ENCODE peak calls at places on chromosome 6, in five cellular contexts. One of them, this sample, is unnamed.

GRCh38 chr6:112016335-112016734 is 37.6 kb upstream of the CCN6 start:
- DNase-seq in testis: no peak
- DNase-seq in A549: no peak
- DNase-seq in retinal pigment epithelial cell: no peak
- DNase-seq in adrenal gland: no peak
- DNase-seq in this sample: peak

GRCh38 chr6:17061097-17061496 is 40.8 kb upstream of the STMND1 start:
- DNase-seq in testis: no peak
- DNase-seq in A549: no peak
- DNase-seq in retinal pigment epithelial cell: no peak
- DNase-seq in adrenal gland: no peak
- DNase-seq in this sample: no peak

GRCh38 chr6:82179415-82179814 is 68.1 kb downstream of the IBTK start:
- DNase-seq in adrenal gland: no peak
- DNase-seq in testis: no peak
- DNase-seq in retinal pigment epithelial cell: no peak
- DNase-seq in A549: no peak
- DNase-seq in this sample: no peak

GRCh38 chr6:48476257-48476656 is 365.3 kb upstream of the PTCHD4 start:
- DNase-seq in testis: no peak
- DNase-seq in retinal pigment epithelial cell: no peak
- DNase-seq in adrenal gland: no peak
- DNase-seq in A549: no peak
- DNase-seq in this sample: peak

GRCh38 chr6:83872386-83873118 is 13.1 kb downstream of the CYB5R4 start:
- DNase-seq in testis: no peak
- DNase-seq in A549: no peak
- DNase-seq in adrenal gland: no peak
- DNase-seq in retinal pigment epithelial cell: no peak
- DNase-seq in this sample: no peak

GRCh38 chr6:408599-409102 is 17.1 kb downstream of the IRF4 start:
- DNase-seq in adrenal gland: peak
- DNase-seq in A549: peak
- DNase-seq in testis: no peak
- DNase-seq in retinal pigment epithelial cell: peak
- DNase-seq in this sample: peak

GRCh38 chr6:49522710-49523593 is 23.2 kb downstream of the GLYATL3 start:
- DNase-seq in retinal pigment epithelial cell: no peak
- DNase-seq in testis: no peak
- DNase-seq in adrenal gland: no peak
- DNase-seq in A549: no peak
- DNase-seq in this sample: no peak

GRCh38 chr6:34515473-34516387 is 40.4 kb downstream of the SPDEF start:
- DNase-seq in retinal pigment epithelial cell: no peak
- DNase-seq in adrenal gland: no peak
- DNase-seq in testis: no peak
- DNase-seq in A549: no peak
- DNase-seq in this sample: no peak

GRCh38 chr6:142960098-142960497 is 15.1 kb upstream of the HIVEP2 start:
- DNase-seq in adrenal gland: no peak
- DNase-seq in retinal pigment epithelial cell: no peak
- DNase-seq in testis: no peak
- DNase-seq in A549: no peak
- DNase-seq in this sample: no peak

GRCh38 chr6:107668826-107669474 is 155.2 kb downstream of the SCML4 start:
- DNase-seq in testis: no peak
- DNase-seq in A549: no peak
- DNase-seq in adrenal gland: no peak
- DNase-seq in retinal pigment epithelial cell: no peak
- DNase-seq in this sample: no peak

GRCh38 chr6:167948716-167949115 is 48.8 kb upstream of the KIF25 start:
- DNase-seq in retinal pigment epithelial cell: no peak
- DNase-seq in A549: no peak
- DNase-seq in adrenal gland: no peak
- DNase-seq in testis: no peak
- DNase-seq in this sample: no peak

GRCh38 chr6:153024401-153025017 is 22.0 kb upstream of the MTRF1L start:
- DNase-seq in testis: peak
- DNase-seq in adrenal gland: peak
- DNase-seq in retinal pigment epithelial cell: no peak
- DNase-seq in A549: peak
- DNase-seq in this sample: peak

GRCh38 chr6:96826865-96827264 is 10.4 kb downstream of the GPR63 start:
- DNase-seq in A549: no peak
- DNase-seq in testis: no peak
- DNase-seq in retinal pigment epithelial cell: no peak
- DNase-seq in adrenal gland: no peak
- DNase-seq in this sample: no peak

GRCh38 chr6:156582509-156582992 is 194.6 kb upstream of the ARID1B start:
- DNase-seq in adrenal gland: no peak
- DNase-seq in testis: no peak
- DNase-seq in A549: no peak
- DNase-seq in retinal pigment epithelial cell: no peak
- DNase-seq in this sample: no peak

GRCh38 chr6:163941471-163941980 is 527.0 kb downstream of the QKI start:
- DNase-seq in retinal pigment epithelial cell: no peak
- DNase-seq in A549: no peak
- DNase-seq in testis: peak
- DNase-seq in adrenal gland: peak
- DNase-seq in this sample: no peak
- H3K4me3 ChIP-seq in retinal pigment epithelial cell: no peak
- H3K4me3 ChIP-seq in A549: no peak
- H3K4me3 ChIP-seq in testis: no peak
- H3K4me3 ChIP-seq in adrenal gland: no peak
- H3K4me3 ChIP-seq in this sample: no peak

GRCh38 chr6:8337147-8337546 is 98.2 kb downstream of the SLC35B3 start:
- DNase-seq in retinal pigment epithelial cell: no peak
- DNase-seq in adrenal gland: no peak
- DNase-seq in A549: no peak
- DNase-seq in testis: peak
- DNase-seq in this sample: no peak

GRCh38 chr6:8336406-8336805 is 98.9 kb downstream of the SLC35B3 start:
- DNase-seq in A549: no peak
- DNase-seq in retinal pigment epithelial cell: peak
- DNase-seq in testis: peak
- DNase-seq in adrenal gland: no peak
- DNase-seq in this sample: no peak

GRCh38 chr6:8335896-8336295 is 99.4 kb downstream of the SLC35B3 start:
- DNase-seq in retinal pigment epithelial cell: no peak
- DNase-seq in testis: no peak
- DNase-seq in adrenal gland: no peak
- DNase-seq in A549: no peak
- DNase-seq in this sample: no peak

GRCh38 chr6:8335371-8335770 is 100.0 kb downstream of the SLC35B3 start:
- DNase-seq in A549: no peak
- DNase-seq in retinal pigment epithelial cell: no peak
- DNase-seq in testis: no peak
- DNase-seq in adrenal gland: no peak
- DNase-seq in this sample: no peak

DNA sequence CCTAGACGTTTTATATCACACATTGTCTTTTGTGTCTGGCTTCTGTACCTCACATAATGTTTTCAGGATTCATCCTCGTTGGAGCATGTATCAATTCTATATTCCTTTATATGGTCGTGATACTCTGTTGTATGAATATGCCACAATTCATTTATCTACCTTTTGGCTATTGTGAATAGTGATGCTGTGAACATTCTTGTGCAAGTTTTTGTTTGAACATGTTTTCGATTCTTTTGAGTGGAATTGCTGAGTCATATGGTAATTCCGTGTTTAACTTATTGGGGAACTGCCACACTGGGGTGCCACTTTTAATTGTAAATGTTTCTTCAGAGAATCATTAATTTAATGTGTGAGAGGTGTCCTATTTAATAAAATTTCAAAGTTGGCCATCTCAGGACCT is 101.2 kb downstream of the SLC35B3 start:
- DNase-seq in retinal pigment epithelial cell: no peak
- DNase-seq in testis: no peak
- DNase-seq in adrenal gland: no peak
- DNase-seq in A549: no peak
- DNase-seq in this sample: no peak
- TF ChIP-seq CTCF in retinal pigment epithelial cell: no peak
- TF ChIP-seq CTCF in testis: no peak
- TF ChIP-seq CTCF in adrenal gland: no peak
- TF ChIP-seq CTCF in A549: no peak
- TF ChIP-seq CTCF in this sample: no peak

DNA sequence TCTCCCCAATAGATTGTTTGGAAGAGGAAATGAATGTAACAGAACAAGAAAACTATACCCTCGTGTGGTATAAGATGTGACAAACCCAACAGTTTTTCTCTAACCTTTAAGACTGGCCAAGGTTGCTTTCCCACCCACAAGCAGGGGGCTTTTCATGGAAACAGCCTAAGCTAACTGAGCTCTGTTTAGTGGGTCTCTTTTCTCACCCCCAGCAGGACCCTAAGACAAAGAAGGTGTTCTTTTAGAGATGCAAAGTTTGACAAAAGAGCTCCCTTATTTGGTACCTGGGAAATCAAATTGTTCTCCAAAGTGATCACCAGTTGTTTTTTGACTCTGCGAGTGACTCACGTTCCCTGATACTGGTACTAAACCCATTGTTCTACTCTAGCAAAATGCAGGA is 59.1 kb downstream of the MBOAT1 start:
- DNase-seq in A549: no peak
- DNase-seq in testis: no peak
- DNase-seq in adrenal gland: no peak
- DNase-seq in retinal pigment epithelial cell: no peak
- DNase-seq in this sample: no peak
- H3K4me3 ChIP-seq in A549: no peak
- H3K4me3 ChIP-seq in testis: no peak
- H3K4me3 ChIP-seq in adrenal gland: no peak
- H3K4me3 ChIP-seq in retinal pigment epithelial cell: no peak
- H3K4me3 ChIP-seq in this sample: no peak

GRCh38 chr6:85353012-85353411 is 96.9 kb upstream of the NT5E start:
- DNase-seq in A549: no peak
- DNase-seq in testis: no peak
- DNase-seq in adrenal gland: no peak
- DNase-seq in retinal pigment epithelial cell: no peak
- DNase-seq in this sample: no peak

GRCh38 chr6:85344996-85345395 is 104.9 kb upstream of the NT5E start:
- DNase-seq in testis: no peak
- DNase-seq in adrenal gland: no peak
- DNase-seq in A549: no peak
- DNase-seq in retinal pigment epithelial cell: no peak
- DNase-seq in this sample: no peak

GRCh38 chr6:85346196-85346595 is 103.7 kb upstream of the NT5E start:
- DNase-seq in adrenal gland: no peak
- DNase-seq in A549: no peak
- DNase-seq in testis: no peak
- DNase-seq in retinal pigment epithelial cell: no peak
- DNase-seq in this sample: no peak

GRCh38 chr6:85347787-85348186 is 102.1 kb upstream of the NT5E start:
- DNase-seq in retinal pigment epithelial cell: no peak
- DNase-seq in testis: no peak
- DNase-seq in adrenal gland: no peak
- DNase-seq in A549: no peak
- DNase-seq in this sample: no peak

DNA sequence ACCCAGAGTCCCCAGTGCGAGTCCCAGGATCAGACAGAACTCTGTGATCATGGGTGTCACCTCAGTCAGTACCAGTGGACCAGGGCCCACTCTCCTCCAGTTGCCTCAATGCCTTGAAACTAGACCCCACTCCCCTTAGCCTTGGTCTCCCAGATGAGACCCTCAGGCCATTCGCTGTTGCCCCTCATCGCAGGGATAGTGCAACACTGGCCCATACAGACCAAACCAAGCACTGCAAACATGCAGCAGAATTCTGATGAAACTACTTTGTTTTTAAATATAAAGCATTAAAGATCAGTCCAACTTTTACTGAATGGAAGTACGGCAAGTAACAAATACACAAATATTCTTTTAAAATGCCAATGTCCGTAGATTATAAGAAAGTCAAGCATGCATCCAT is 101.2 kb upstream of the NT5E start:
- DNase-seq in A549: no peak
- DNase-seq in testis: no peak
- DNase-seq in retinal pigment epithelial cell: no peak
- DNase-seq in adrenal gland: no peak
- DNase-seq in this sample: no peak
- TF ChIP-seq CTCF in A549: no peak
- TF ChIP-seq CTCF in testis: no peak
- TF ChIP-seq CTCF in retinal pigment epithelial cell: peak
- TF ChIP-seq CTCF in adrenal gland: no peak
- TF ChIP-seq CTCF in this sample: no peak

GRCh38 chr6:132513821-132514545 is 1.1 kb upstream of the STX7 start:
- DNase-seq in adrenal gland: no peak
- DNase-seq in retinal pigment epithelial cell: no peak
- DNase-seq in A549: no peak
- DNase-seq in testis: no peak
- DNase-seq in this sample: no peak
- H3K4me3 ChIP-seq in adrenal gland: peak
- H3K4me3 ChIP-seq in retinal pigment epithelial cell: no peak
- H3K4me3 ChIP-seq in A549: no peak
- H3K4me3 ChIP-seq in testis: no peak
- H3K4me3 ChIP-seq in this sample: no peak

GRCh38 chr6:21317634-21318033 is 275.9 kb upstream of the SOX4 start:
- DNase-seq in retinal pigment epithelial cell: no peak
- DNase-seq in testis: no peak
- DNase-seq in A549: no peak
- DNase-seq in adrenal gland: no peak
- DNase-seq in this sample: no peak

GRCh38 chr6:21309791-21310190 is 283.8 kb upstream of the SOX4 start:
- DNase-seq in adrenal gland: no peak
- DNase-seq in retinal pigment epithelial cell: no peak
- DNase-seq in A549: no peak
- DNase-seq in testis: no peak
- DNase-seq in this sample: peak

GRCh38 chr6:21310736-21311135 is 282.8 kb upstream of the SOX4 start:
- DNase-seq in A549: no peak
- DNase-seq in adrenal gland: no peak
- DNase-seq in retinal pigment epithelial cell: no peak
- DNase-seq in testis: no peak
- DNase-seq in this sample: no peak

GRCh38 chr6:21312118-21312517 is 281.4 kb upstream of the SOX4 start:
- DNase-seq in testis: no peak
- DNase-seq in A549: no peak
- DNase-seq in adrenal gland: no peak
- DNase-seq in retinal pigment epithelial cell: no peak
- DNase-seq in this sample: no peak
- TF ChIP-seq CTCF in testis: no peak
- TF ChIP-seq CTCF in A549: no peak
- TF ChIP-seq CTCF in adrenal gland: no peak
- TF ChIP-seq CTCF in retinal pigment epithelial cell: no peak
- TF ChIP-seq CTCF in this sample: no peak

GRCh38 chr6:69832558-69832957 is 33.8 kb upstream of the COL19A1 start:
- DNase-seq in testis: no peak
- DNase-seq in A549: no peak
- DNase-seq in retinal pigment epithelial cell: no peak
- DNase-seq in adrenal gland: no peak
- DNase-seq in this sample: no peak
- H3K4me3 ChIP-seq in testis: no peak
- H3K4me3 ChIP-seq in A549: no peak
- H3K4me3 ChIP-seq in retinal pigment epithelial cell: no peak
- H3K4me3 ChIP-seq in adrenal gland: no peak
- H3K4me3 ChIP-seq in this sample: no peak

GRCh38 chr6:101608724-101609123 is 215.2 kb downstream of the GRIK2 start:
- DNase-seq in A549: no peak
- DNase-seq in testis: no peak
- DNase-seq in retinal pigment epithelial cell: no peak
- DNase-seq in adrenal gland: no peak
- DNase-seq in this sample: no peak
- TF ChIP-seq CTCF in A549: no peak
- TF ChIP-seq CTCF in testis: no peak
- TF ChIP-seq CTCF in retinal pigment epithelial cell: no peak
- TF ChIP-seq CTCF in adrenal gland: no peak
- TF ChIP-seq CTCF in this sample: no peak

GRCh38 chr6:33414592-33415271 is 3.2 kb downstream of the CUTA start:
- DNase-seq in adrenal gland: no peak
- DNase-seq in testis: no peak
- DNase-seq in A549: no peak
- DNase-seq in retinal pigment epithelial cell: no peak
- DNase-seq in this sample: no peak
- H3K4me3 ChIP-seq in adrenal gland: no peak
- H3K4me3 ChIP-seq in testis: no peak
- H3K4me3 ChIP-seq in A549: no peak
- H3K4me3 ChIP-seq in retinal pigment epithelial cell: no peak
- H3K4me3 ChIP-seq in this sample: no peak

This sample was measured in cardiac muscle cell.